ENCODE peak calls at places on chromosomes 2 and 18, in five cellular contexts. D is cardiac muscle cell; G is naive thymus-derived CD4-positive, alpha-beta T cell; V is breast epithelium; A is left ventricle myocardium inferior. U is an unnamed sample.

GRCh38 chr2:201532686-201533304 is 81.3 kb downstream of the STRADB start:
- DNase-seq in V (no peak), G (no peak), D (no peak), A (no peak), U (no peak)

GRCh38 chr18:13378150-13378549 is 159.6 kb downstream of the LDLRAD4 start:
- DNase-seq in G (no peak), V (no peak), A (no peak), D (no peak), U (no peak)

GRCh38 chr18:54043484-54044256 is 180.8 kb downstream of the MBD2 start:
- DNase-seq in G (no peak), V (no peak), D (no peak), A (no peak), U (no peak)

GRCh38 chr18:63987743-63988142 is 17.9 kb downstream of the SERPINB8 start:
- DNase-seq in G (no peak), D (no peak), V (no peak), A (no peak), U (no peak)

GRCh38 chr2:166380615-166381014 is 4.9 kb upstream of the SCN9A start:
- DNase-seq in D (no peak), V (no peak), A (no peak), G (no peak), U (no peak)

GRCh38 chr2:2809771-2810170 is 478.7 kb upstream of the MYT1L start:
- DNase-seq in A (no peak), V (no peak), D (no peak), G (no peak), U (no peak)

GRCh38 chr2:108916397-108917077 is 72.5 kb downstream of the EDAR start:
- DNase-seq in G (no peak), A (no peak), V (no peak), D (no peak), U (peak; percentile 45)

GRCh38 chr2:7530001-7530400 is 612.8 kb downstream of the RNF144A start:
- DNase-seq in D (no peak), V (no peak), A (no peak), G (no peak), U (no peak)

GRCh38 chr2:20590704-20591515 is 60.0 kb downstream of the HS1BP3 start:
- DNase-seq in V (peak; percentile 33), D (no peak), G (no peak), A (peak; percentile 67), U (peak; percentile 70)

GRCh38 chr2:234580686-234581085 is 83.8 kb upstream of the ARL4C start:
- DNase-seq in A (no peak), G (no peak), D (no peak), V (no peak), U (no peak)

GRCh38 chr18:9968081-9968848 is 54.4 kb downstream of the VAPA start:
- DNase-seq in G (no peak), D (no peak), A (no peak), V (no peak), U (no peak)

GRCh38 chr2:196991061-196991460 is 64.6 kb upstream of the PGAP1 start:
- DNase-seq in A (no peak), V (no peak), G (no peak), D (no peak), U (no peak)

GRCh38 chr2:128491845-128492244 is 173.2 kb upstream of the HS6ST1 start:
- DNase-seq in V (no peak), D (no peak), G (no peak), A (no peak), U (peak; percentile 48)

GRCh38 chr2:5743992-5744391 is 51.8 kb downstream of the SOX11 start:
- DNase-seq in V (no peak), G (no peak), D (peak; percentile 30), A (no peak), U (no peak)

GRCh38 chr2:26429779-26430654 is 28.3 kb downstream of the DRC1 start:
- DNase-seq in G (no peak), A (peak; percentile 50), D (no peak), V (no peak), U (no peak)

GRCh38 chr18:44946529-44947113 is 265.9 kb downstream of the SETBP1 start:
- DNase-seq in V (no peak), A (no peak), G (no peak), D (no peak), U (no peak)

GRCh38 chr2:127753374-127753773 is 52.1 kb downstream of the SFT2D3 start:
- DNase-seq in G (no peak), D (no peak), A (no peak), V (no peak), U (no peak)

GRCh38 chr2:117359266-117359970 is 455.1 kb upstream of the DDX18 start:
- DNase-seq in A (no peak), D (no peak), V (no peak), G (no peak), U (no peak)

GRCh38 chr2:65064728-65065552 is 8.7 kb downstream of the CEP68 start:
- DNase-seq in A (peak; percentile 58), V (no peak), D (peak; percentile 35), G (peak; percentile 72), U (peak; percentile 86)

GRCh38 chr18:3874593-3874992 is 424.6 kb downstream of the TGIF1 start:
- DNase-seq in G (no peak), A (no peak), D (no peak), V (no peak), U (no peak)

GRCh38 chr2:20506281-20506685 is 59.4 kb downstream of the RHOB start:
- DNase-seq in G (no peak), D (no peak), V (no peak), A (no peak), U (peak; percentile 31)

GRCh38 chr2:15665067-15665942 is 73.6 kb downstream of the DDX1 start:
- DNase-seq in D (no peak), G (no peak), A (no peak), V (no peak), U (no peak)

GRCh38 chr18:57910817-57911216 is 107.7 kb upstream of the ATP8B1 start:
- DNase-seq in A (no peak), G (no peak), D (no peak), V (no peak), U (no peak)

GRCh38 chr2:241898681-241899270 is 29.2 kb downstream of the RTP5 start:
- DNase-seq in A (no peak), G (no peak), D (no peak), V (peak; percentile 35), U (peak; percentile 73)

GRCh38 chr18:45621068-45621511 is 5.8 kb downstream of the SLC14A2 start:
- DNase-seq in G (peak; percentile 44), V (no peak), A (no peak), D (peak; percentile 65), U (no peak)

GRCh38 chr18:3454365-3455089 is 4.6 kb downstream of the TGIF1 start:
- DNase-seq in D (peak; percentile 54), A (no peak), G (peak; percentile 64), V (no peak), U (no peak)

GRCh38 chr2:45652090-45653050 is 895 bp downstream of the PRKCE start:
- DNase-seq in A (peak; percentile 49), G (peak; percentile 27), D (peak; percentile 34), V (no peak), U (peak; percentile 82)

GRCh38 chr2:52475600-52475999 is 1292.0 kb upstream of the CHAC2 start:
- DNase-seq in V (no peak), A (no peak), D (no peak), G (no peak), U (no peak)

GRCh38 chr18:79682896-79683625 is 3.5 kb downstream of the CTDP1 start:
- DNase-seq in V (no peak), G (peak; percentile 42), A (no peak), D (no peak), U (no peak)

GRCh38 chr2:191758420-191759199 is 80.7 kb downstream of the NABP1 start:
- DNase-seq in A (no peak), V (no peak), G (peak; percentile 28), D (peak; percentile 59), U (no peak)

GRCh38 chr2:127024769-127025356 is 82.1 kb downstream of the BIN1 start:
- DNase-seq in A (no peak), V (no peak), G (no peak), D (peak; percentile 64), U (no peak)

GRCh38 chr2:81872043-81872442 is 1567.5 kb upstream of the LRRTM1 start:
- DNase-seq in A (no peak), D (no peak), V (no peak), G (no peak), U (no peak)

DNA sequence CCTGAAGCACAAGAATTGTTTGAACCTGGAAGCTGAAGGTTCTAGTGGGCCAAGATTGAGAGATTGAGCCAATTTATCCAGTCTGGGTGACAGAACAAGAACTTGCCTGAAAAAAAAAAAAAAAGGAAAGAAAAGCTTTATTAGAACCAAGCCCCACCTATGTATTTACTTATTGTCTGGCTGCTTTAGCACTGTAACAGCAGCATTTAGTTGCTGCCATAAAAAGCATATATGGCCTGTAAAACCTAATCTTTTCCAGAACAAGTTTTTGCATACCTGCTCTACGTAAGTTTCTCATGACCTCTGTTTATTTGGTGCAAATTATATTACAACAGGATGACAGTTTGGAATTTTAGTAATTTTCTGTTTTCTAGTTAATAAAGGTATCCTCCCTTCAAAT is 1565.6 kb upstream of the LRRTM1 start:
- DNase-seq in G (no peak), D (no peak), A (no peak), V (no peak), U (no peak)
- H3K9me3 ChIP-seq in G (no peaks in the 10 kb centered on the region), D (no peaks in the 10 kb centered on the region), A (peaks cover 5% of the 10 kb centered on the region), V (no peaks in the 10 kb centered on the region), U (no peaks in the 10 kb centered on the region)

GRCh38 chr2:55986001-55986400 is 62.4 kb upstream of the EFEMP1 start:
- DNase-seq in A (no peak), V (no peak), G (no peak), D (no peak), U (no peak)
- H3K4me1 ChIP-seq in A (no peaks in the 10 kb centered on the region), V (no peaks in the 10 kb centered on the region), G (no peaks in the 10 kb centered on the region), D (no peaks in the 10 kb centered on the region), U (no peaks in the 10 kb centered on the region)

GRCh38 chr2:22855761-22856184 is 529.2 kb upstream of the KLHL29 start:
- DNase-seq in G (no peak), V (no peak), A (peak; percentile 21), D (peak; percentile 3), U (no peak)
- H3K27ac ChIP-seq in G (no peak overlapping the region), V (no peak overlapping the region), A (no peak overlapping the region), D (peak overlapping the region; percentile 19), U (no peak overlapping the region)

GRCh38 chr2:239732666-239733010 is 292.5 kb downstream of the NDUFA10 start:
- DNase-seq in A (peak; percentile 0), V (no peak), G (no peak), D (no peak), U (peak; percentile 17)

GRCh38 chr2:239736358-239737143 is 288.6 kb downstream of the NDUFA10 start:
- DNase-seq in V (no peak), D (no peak), G (no peak), A (no peak), U (no peak)

GRCh38 chr2:239735829-239736357 is 289.2 kb downstream of the NDUFA10 start:
- DNase-seq in A (no peak), G (no peak), D (no peak), V (no peak), U (no peak)

GRCh38 chr2:239735131-239735828 is 289.9 kb downstream of the NDUFA10 start:
- DNase-seq in V (no peak), A (no peak), G (no peak), D (no peak), U (no peak)

DNA sequence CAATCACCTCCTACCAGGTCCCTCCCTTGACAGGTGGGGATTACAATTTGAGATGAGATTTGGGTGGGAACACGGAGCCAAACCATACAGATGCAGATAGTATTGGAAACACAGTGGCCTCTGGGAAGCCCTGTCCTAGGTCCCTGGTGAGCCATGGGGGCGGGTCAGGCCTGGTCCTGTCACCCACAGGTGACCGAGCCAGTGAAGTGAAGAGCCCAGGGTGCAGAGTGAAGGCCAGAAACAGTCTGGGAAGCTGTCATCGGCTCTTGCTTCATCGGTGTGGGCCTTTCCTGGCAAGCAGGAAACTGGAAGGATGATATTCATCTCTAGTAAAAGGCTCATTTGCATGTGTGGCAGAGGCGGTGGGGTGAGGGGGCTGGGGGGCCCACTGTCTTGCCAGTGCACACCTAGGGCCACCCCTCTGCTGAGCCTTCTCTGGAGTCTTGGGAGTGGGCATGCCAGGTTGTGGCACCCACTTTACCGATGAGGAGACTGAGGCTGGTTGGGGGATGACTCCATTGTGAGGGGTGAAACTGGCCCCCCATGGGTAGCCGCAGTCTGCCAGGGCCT is 290.6 kb downstream of the NDUFA10 start:
- DNase-seq in G (no peak), A (no peak), D (no peak), V (no peak), U (no peak)
- H3K9me3 ChIP-seq in G (no peaks in the 10 kb centered on the region), A (no peaks in the 10 kb centered on the region), D (no peaks in the 10 kb centered on the region), V (no peaks in the 10 kb centered on the region), U (no peaks in the 10 kb centered on the region)

U was measured in suprapubic skin.